ENCODE peak calls at places on chromosomes 2 and 18, in nine cellular contexts. W is right cardiac atrium, X is prostate gland, G is upper lobe of right lung, H is PC-3, B is trophoblast cell, L is K562, Z is stomach, O is heart left ventricle. S is an unnamed sample.

GRCh38 chr2:168643979-168644378 is 158.5 kb upstream of the NOSTRIN start:
- DNase-seq in W (no peak), Z (no peak), H (no peak), B (no peak), X (no peak), L (no peak), G (no peak), O (no peak), S (no peak)

GRCh38 chr2:181158453-181158852 is 178.0 kb downstream of the UBE2E3 start:
- DNase-seq in G (no peak), O (no peak), X (no peak), H (no peak), W (no peak), B (no peak), Z (no peak), L (no peak), S (no peak)

GRCh38 chr2:230865766-230866703 is 1.3 kb downstream of the ITM2C start:
- DNase-seq in B (peak; percentile 54), X (peak; percentile 53), O (no peak), L (no peak), Z (peak; percentile 54), H (peak; percentile 24), G (no peak), W (peak; percentile 70), S (no peak)

GRCh38 chr2:219281588-219281987 is 2.4 kb downstream of the DNAJB2 start:
- DNase-seq in G (no peak), H (no peak), B (no peak), O (no peak), W (peak; percentile 23), X (no peak), L (no peak), Z (no peak), S (no peak)

GRCh38 chr2:172373761-172374160 is 53.6 kb upstream of the ITGA6 start:
- DNase-seq in G (no peak), B (no peak), X (no peak), O (no peak), L (no peak), H (peak; percentile 31), W (no peak), Z (no peak), S (no peak)

GRCh38 chr2:18976112-18976961 is 382.1 kb downstream of the OSR1 start:
- DNase-seq in G (no peak), B (no peak), W (no peak), H (peak; percentile 89), O (no peak), X (no peak), L (no peak), Z (no peak), S (no peak)

GRCh38 chr2:85323351-85323987 is 4.3 kb downstream of the TGOLN2 start:
- DNase-seq in W (no peak), X (no peak), Z (no peak), O (no peak), G (no peak), L (no peak), B (no peak), H (no peak), S (no peak)

GRCh38 chr2:51722311-51722710 is 690.4 kb upstream of the NRXN1 start:
- DNase-seq in L (no peak), H (peak; percentile 58), W (no peak), O (no peak), X (no peak), B (no peak), G (no peak), Z (no peak), S (no peak)

GRCh38 chr18:55250729-55251128 is 291.5 kb upstream of the CCDC68 start:
- DNase-seq in L (no peak), G (no peak), H (peak; percentile 84), W (no peak), X (no peak), O (no peak), Z (no peak), B (peak; percentile 58), S (no peak)

GRCh38 chr2:96324716-96325037 is 440 bp upstream of the ITPRIPL1 start:
- DNase-seq in H (no peak), B (no peak), L (no peak), O (no peak), G (no peak), W (no peak), X (no peak), Z (no peak), S (no peak)

GRCh38 chr2:120508581-120509041 is 162.7 kb downstream of the INHBB start:
- DNase-seq in O (no peak), X (no peak), H (peak; percentile 29), B (no peak), Z (peak; percentile 40), G (no peak), L (no peak), W (peak; percentile 75), S (no peak)

GRCh38 chr18:35203001-35203553 is 37.8 kb upstream of the ZNF397 start:
- DNase-seq in Z (no peak), O (no peak), L (no peak), G (no peak), H (no peak), W (no peak), X (no peak), B (no peak), S (no peak)

GRCh38 chr2:179745615-179746263 is 115.7 kb downstream of the ZNF385B start:
- DNase-seq in L (no peak), B (no peak), Z (no peak), X (no peak), O (no peak), G (peak; percentile 66), W (peak; percentile 40), H (no peak), S (no peak)

GRCh38 chr2:159684796-159685195 is 27.5 kb upstream of the MARCHF7 start:
- DNase-seq in G (no peak), B (peak; percentile 2), H (peak; percentile 87), O (no peak), Z (no peak), L (no peak), X (no peak), W (no peak), S (no peak)

GRCh38 chr2:64675860-64676259 is 22.1 kb upstream of the SERTAD2 start:
- DNase-seq in B (no peak), W (no peak), O (no peak), Z (no peak), G (no peak), X (no peak), L (peak; percentile 14), H (peak; percentile 90), S (no peak)

GRCh38 chr2:76984359-76984758 is 537.8 kb downstream of the LRRTM4 start:
- DNase-seq in Z (no peak), W (no peak), B (no peak), X (no peak), H (no peak), L (no peak), G (no peak), O (no peak), S (no peak)

GRCh38 chr2:100957971-100958653 is 44.0 kb upstream of the RPL31 start:
- DNase-seq in G (no peak), Z (peak; percentile 70), O (no peak), X (peak; percentile 77), B (no peak), W (no peak), H (peak; percentile 90), L (no peak), S (no peak)

GRCh38 chr2:232340171-232340935 is 38.2 kb upstream of the ALPP start:
- DNase-seq in X (no peak), O (no peak), H (no peak), W (no peak), Z (no peak), G (peak; percentile 32), B (no peak), L (no peak), S (no peak)

GRCh38 chr2:3423492-3424170 is 44.1 kb downstream of the TRAPPC12 start:
- DNase-seq in X (peak; percentile 39), G (peak; percentile 83), W (peak; percentile 85), Z (peak; percentile 80), B (peak; percentile 36), O (peak; percentile 83), L (peak; percentile 77), H (peak; percentile 75), S (peak; percentile 58)

GRCh38 chr2:86175866-86176265 is 19.4 kb downstream of the IMMT start:
- DNase-seq in H (no peak), W (no peak), G (no peak), Z (no peak), O (no peak), B (no peak), L (no peak), X (no peak), S (no peak)

GRCh38 chr18:21242141-21243040 is at the start of gene GREB1L:
- DNase-seq in G (peak; percentile 72), L (no peak), B (peak; percentile 59), Z (peak; percentile 63), O (peak; percentile 78), X (no peak), H (peak; percentile 85), W (peak; percentile 86), S (peak; percentile 75)

GRCh38 chr2:199895406-199895805 is 15.7 kb upstream of the C2orf69 start:
- DNase-seq in G (no peak), H (no peak), W (no peak), O (no peak), B (no peak), X (no peak), Z (no peak), L (no peak), S (no peak)

DNA sequence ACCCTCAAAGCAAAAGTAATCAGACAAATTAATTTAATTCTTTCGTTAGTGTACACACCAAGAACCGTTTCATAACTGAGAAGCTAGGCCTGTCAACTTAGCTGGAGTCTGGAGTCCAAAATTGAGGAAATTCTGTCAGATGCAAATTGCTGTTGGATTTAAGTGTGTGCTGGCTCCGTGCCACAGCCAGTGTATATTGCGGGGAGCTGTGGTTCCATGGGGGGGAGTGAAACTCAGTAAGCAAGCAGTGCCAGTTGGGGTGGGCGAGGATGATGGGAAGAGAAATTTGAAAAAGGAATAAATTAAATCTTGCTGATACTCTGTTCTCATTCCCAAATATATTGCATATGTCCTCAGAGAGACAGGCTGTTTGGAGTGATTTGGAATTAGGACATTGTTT is 4.0 kb downstream of the ARPC2 start:
- DNase-seq in L (no peak), G (no peak), B (no peak), O (no peak), W (no peak), H (no peak), Z (peak; percentile 36), X (no peak), S (no peak)
- H3K27ac ChIP-seq in L (no peak overlapping the region), G (no peak overlapping the region), B (no peak overlapping the region), O (no peak overlapping the region), W (no peak overlapping the region), H (no peak overlapping the region), Z (peak overlapping the region; percentile 38), X (no peak overlapping the region), S (no peak overlapping the region)

GRCh38 chr18:12858961-12859360 is 25.1 kb downstream of the PTPN2 start:
- DNase-seq in Z (no peak), W (no peak), X (no peak), B (no peak), G (no peak), O (no peak), L (no peak), H (no peak), S (no peak)
- H3K27ac ChIP-seq in Z (no peak overlapping the region), W (no peak overlapping the region), X (no peak overlapping the region), B (no peak overlapping the region), G (no peak overlapping the region), O (no peak overlapping the region), L (no peak overlapping the region), H (no peak overlapping the region), S (no peak overlapping the region)

GRCh38 chr2:36433311-36434217 is 78.0 kb downstream of the CRIM1 start:
- DNase-seq in X (peak; percentile 84), B (no peak), L (no peak), H (peak; percentile 37), G (no peak), O (no peak), W (peak; percentile 60), Z (no peak), S (no peak)
- H3K27ac ChIP-seq in X (peak overlapping the region; percentile 50), B (no peak overlapping the region), L (no peak overlapping the region), H (no peak overlapping the region), G (no peak overlapping the region), O (peak overlapping the region; percentile 56), W (peak overlapping the region; percentile 47), Z (peak overlapping the region; percentile 22), S (no peak overlapping the region)

GRCh38 chr2:10278029-10278762 is 24.5 kb upstream of the HPCAL1 start:
- DNase-seq in X (no peak), H (no peak), B (peak; percentile 34), G (peak; percentile 89), L (peak; percentile 84), O (no peak), W (peak; percentile 87), Z (no peak), S (no peak)
- H3K27ac ChIP-seq in X (no peak overlapping the region), H (no peak overlapping the region), B (no peak overlapping the region), G (peak overlapping the region; percentile 24), L (peak overlapping the region; percentile 74), O (no peak overlapping the region), W (no peak overlapping the region), Z (peak overlapping the region; percentile 38), S (no peak overlapping the region)